ENCODE peak calls at places on chromosomes 4 and X, in four cellular contexts. Z, I, U and X are unnamed samples.

GRCh38 chrX:129787336-129788055 is 7.7 kb downstream of the SASH3 start:
- DNase-seq in Z (no peak), I (no peak), U (no peak), X (no peak)

GRCh38 chr4:145324161-145324560 is 143.8 kb upstream of the OTUD4 start:
- DNase-seq in Z (no peak), I (no peak), U (no peak), X (no peak)

GRCh38 chr4:16225996-16226815 is at the start of gene TAPT1:
- DNase-seq in Z (peak; percentile 48), I (peak; percentile 87), U (peak; percentile 61), X (peak; percentile 79)

GRCh38 chr4:25450491-25450901 is 73.4 kb downstream of the ANAPC4 start:
- DNase-seq in Z (no peak), I (no peak), U (no peak), X (no peak)

GRCh38 chr4:171169396-171169795 is 643.8 kb upstream of the GALNTL6 start:
- DNase-seq in Z (no peak), I (no peak), U (no peak), X (no peak)

GRCh38 chr4:126627255-126627654 is 1005.5 kb upstream of the INTU start:
- DNase-seq in Z (peak; percentile 1), I (no peak), U (no peak), X (no peak)

GRCh38 chr4:4680758-4681157 is 138.9 kb upstream of the STX18 start:
- DNase-seq in Z (no peak), I (no peak), U (no peak), X (no peak)

GRCh38 chrX:66638591-66639500 is at the start of gene EDA2R:
- DNase-seq in Z (peak; percentile 88), I (peak; percentile 13), U (no peak), X (peak; percentile 18)

GRCh38 chr4:20252656-20253271 is 1.1 kb downstream of the SLIT2 start:
- DNase-seq in Z (no peak), I (peak; percentile 11), U (peak; percentile 20), X (peak; percentile 6)

GRCh38 chr4:138522366-138522765 is 280.2 kb upstream of the SLC7A11 start:
- DNase-seq in Z (peak; percentile 10), I (no peak), U (no peak), X (peak; percentile 27)

GRCh38 chrX:41238543-41238942 is 95.4 kb upstream of the DDX3X start:
- DNase-seq in Z (peak; percentile 14), I (no peak), U (no peak), X (no peak)

GRCh38 chr4:5566526-5566925 is 141.8 kb downstream of the EVC2 start:
- DNase-seq in Z (no peak), I (no peak), U (no peak), X (no peak)

GRCh38 chr4:185357220-185357619 is 38.5 kb downstream of the LRP2BP start:
- DNase-seq in Z (no peak), I (no peak), U (no peak), X (no peak)

GRCh38 chr4:88033309-88033708 is 25.9 kb downstream of the PKD2 start:
- DNase-seq in Z (peak; percentile 68), I (peak; percentile 25), U (no peak), X (peak; percentile 79)

GRCh38 chr4:7418131-7418943 is 16.4 kb downstream of the PSAPL1 start:
- DNase-seq in Z (no peak), I (peak; percentile 1), U (no peak), X (no peak)

GRCh38 chrX:12441376-12442128 is 303.3 kb downstream of the FRMPD4 start:
- DNase-seq in Z (no peak), I (no peak), U (no peak), X (no peak)

GRCh38 chrX:40090050-40090804 is 7.5 kb downstream of the BCOR start:
- DNase-seq in Z (no peak), I (peak; percentile 43), U (no peak), X (peak; percentile 25)

GRCh38 chrX:30196322-30196721 is 19.0 kb upstream of the MAGEB2 start:
- DNase-seq in Z (peak; percentile 11), I (no peak), U (no peak), X (peak; percentile 0)

GRCh38 chr4:148330724-148331123 is 111.5 kb downstream of the NR3C2 start:
- DNase-seq in Z (no peak), I (no peak), U (no peak), X (no peak)

GRCh38 chr4:26094911-26095310 is 180.9 kb downstream of the SMIM20 start:
- DNase-seq in Z (no peak), I (no peak), U (no peak), X (no peak)

GRCh38 chr4:185921583-185922555 is 109.9 kb upstream of the SORBS2 start:
- DNase-seq in Z (no peak), I (no peak), U (no peak), X (no peak)

GRCh38 chrX:46216406-46216805 is 328.8 kb downstream of the ZNF674 start:
- DNase-seq in Z (no peak), I (no peak), U (no peak), X (no peak)

GRCh38 chr4:65943076-65943475 is 272.8 kb upstream of the EPHA5 start:
- DNase-seq in Z (peak; percentile 69), I (no peak), U (no peak), X (no peak)

GRCh38 chr4:153232768-153233167 is 28.5 kb downstream of the TRIM2 start:
- DNase-seq in Z (peak; percentile 17), I (peak; percentile 49), U (no peak), X (no peak)

GRCh38 chr4:72567821-72568620 is 1.0 kb downstream of the ADAMTS3 start:
- DNase-seq in Z (peak; percentile 44), I (peak; percentile 32), U (peak; percentile 21), X (peak; percentile 83)
- TF ChIP-seq POLR2A in Z (no peak), I (no peak), U (no peak), X (peak; percentile 58)

GRCh38 chr4:23891064-23891421 is 1.2 kb upstream of the PPARGC1A start:
- DNase-seq in Z (no peak), I (no peak), U (no peak), X (no peak)

GRCh38 chr4:23888421-23889319 is 1.2 kb downstream of the PPARGC1A start:
- DNase-seq in Z (no peak), I (no peak), U (no peak), X (no peak)

GRCh38 chr4:23890369-23891063 is 669 bp upstream of the PPARGC1A start:
- DNase-seq in Z (no peak), I (no peak), U (no peak), X (no peak)

GRCh38 chr4:23889368-23889767 is 479 bp downstream of the PPARGC1A start:
- DNase-seq in Z (no peak), I (no peak), U (no peak), X (no peak)

GRCh38 chr4:23889814-23890269 is at the start of gene PPARGC1A:
- DNase-seq in Z (no peak), I (peak; percentile 81), U (peak; percentile 16), X (no peak)
- TF ChIP-seq POLR2A in Z (no peak), I (peak; percentile 95), U (no peak), X (no peak)

DNA sequence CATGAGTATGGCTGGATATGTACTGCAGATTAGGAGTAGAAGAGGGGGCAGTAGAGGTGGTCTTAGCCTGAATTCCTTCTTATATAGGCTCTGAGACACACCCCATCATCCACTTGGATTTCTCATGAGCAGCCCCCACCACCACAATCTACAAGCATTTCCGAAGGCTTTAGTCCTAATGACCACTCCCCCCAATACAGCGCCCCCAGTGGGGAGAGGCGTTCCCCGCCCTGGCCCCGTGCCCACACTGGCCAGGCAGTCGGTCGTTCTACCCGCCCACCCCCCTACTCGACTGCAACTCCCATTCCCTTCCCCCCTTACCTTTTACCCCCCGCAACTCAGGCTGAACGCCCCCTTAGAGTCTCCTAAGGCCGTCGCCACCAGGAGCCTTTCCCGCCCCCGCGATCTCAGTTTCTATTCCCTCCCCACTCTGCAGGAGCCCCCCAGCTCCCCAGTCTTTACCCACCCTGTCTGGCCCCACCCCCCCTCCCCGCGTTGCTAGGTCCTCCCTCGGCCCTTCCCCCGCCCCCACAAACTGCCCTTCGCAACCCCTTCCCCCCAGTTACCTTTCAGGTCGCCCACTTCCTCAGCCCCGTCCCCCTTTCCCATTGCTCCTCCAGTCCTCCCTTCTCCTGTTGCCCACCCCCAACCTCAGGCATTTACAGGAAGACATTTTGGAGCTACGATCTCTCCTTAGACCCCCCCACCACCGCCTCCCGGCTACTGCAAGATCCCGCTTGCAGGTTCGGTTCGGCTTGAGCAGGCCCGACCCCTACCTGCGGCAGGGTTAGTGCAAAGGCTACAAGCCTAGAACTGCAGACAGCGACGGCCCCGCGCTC is 468 bp downstream of the ZMYM3 start:
- DNase-seq in Z (peak; percentile 29), I (peak; percentile 46), U (no peak), X (peak; percentile 67)
- TF ChIP-seq POLR2A in Z (peak; percentile 37), I (no peak), U (no peak), X (no peak)

GRCh38 chr4:30808266-30808665 is 88.1 kb downstream of the PCDH7 start:
- DNase-seq in Z (no peak), I (no peak), U (no peak), X (no peak)

GRCh38 chr4:30801876-30802275 is 81.7 kb downstream of the PCDH7 start:
- DNase-seq in Z (no peak), I (no peak), U (no peak), X (no peak)

DNA sequence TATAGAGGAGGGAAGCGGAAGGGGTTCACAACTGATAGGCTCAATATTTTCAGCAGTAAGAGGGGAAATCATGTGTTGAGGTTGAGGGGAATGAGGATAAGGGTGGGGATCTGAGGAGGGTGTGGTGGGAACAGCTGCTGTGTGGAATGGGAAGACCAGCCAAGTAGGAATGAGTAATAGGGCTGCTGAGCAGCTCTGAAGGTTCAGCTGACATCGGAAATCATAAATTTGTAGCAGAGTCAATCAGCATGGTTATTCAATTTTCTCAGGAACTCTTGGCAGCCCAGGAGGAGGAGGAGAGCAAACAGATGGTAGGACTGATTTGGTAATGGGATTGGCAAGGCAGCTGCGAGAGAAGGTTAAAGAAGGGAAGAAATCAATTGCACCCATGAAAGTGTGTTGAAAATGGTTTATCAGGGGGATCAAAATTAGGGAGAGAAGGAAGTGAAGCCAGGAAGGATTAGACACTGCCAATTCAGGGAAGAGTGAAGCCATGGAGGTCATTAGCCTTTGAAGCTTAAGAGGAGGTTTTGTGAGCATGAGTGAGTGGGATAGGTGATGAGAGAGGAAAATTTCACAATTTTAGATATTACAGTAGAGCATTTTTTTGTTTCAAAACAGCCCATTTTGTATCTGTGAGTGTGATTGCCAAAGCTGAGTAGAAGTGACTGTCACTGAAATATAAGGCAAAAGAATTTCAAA is 82.6 kb downstream of the PCDH7 start:
- DNase-seq in Z (no peak), I (no peak), U (no peak), X (no peak)
- TF ChIP-seq POLR2A in Z (no peak), I (no peak), U (no peak), X (no peak)

GRCh38 chr4:188550296-188550695 is 411.1 kb downstream of the TRIML1 start:
- DNase-seq in Z (no peak), I (no peak), U (no peak), X (no peak)

GRCh38 chr4:188551156-188551555 is 411.9 kb downstream of the TRIML1 start:
- DNase-seq in Z (no peak), I (no peak), U (no peak), X (no peak)

DNA sequence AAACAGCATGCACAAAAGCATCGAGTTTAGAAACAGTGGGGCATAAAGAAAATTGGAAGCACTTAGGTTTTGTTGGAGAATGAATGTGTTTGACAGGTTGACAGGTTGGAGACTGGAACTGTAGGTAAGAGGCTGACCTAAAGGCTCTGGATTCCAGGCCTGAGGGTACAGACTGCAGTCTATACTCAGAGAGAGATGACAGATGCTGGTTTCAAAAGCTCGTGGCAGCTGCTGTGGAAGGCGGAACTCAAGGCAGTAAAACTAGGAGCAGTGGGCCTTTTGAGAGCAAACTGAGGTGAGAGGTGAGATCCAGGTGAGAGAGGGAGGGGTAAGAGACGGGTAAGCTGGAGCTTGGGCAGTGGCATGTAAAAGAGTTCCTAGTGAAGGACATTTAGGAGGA is 415.2 kb downstream of the TRIML1 start:
- DNase-seq in Z (no peak), I (no peak), U (no peak), X (no peak)
- TF ChIP-seq POLR2A in Z (no peak), I (no peak), U (no peak), X (no peak)

GRCh38 chrX:53422091-53422914 is at the start of the genes RIBC1 and SMC1A:
- DNase-seq in Z (peak; percentile 98), I (peak; percentile 99), U (peak; percentile 84), X (peak; percentile 97)
- TF ChIP-seq POLR2A in Z (peak; percentile 71), I (peak; percentile 65), U (peak; percentile 74), X (peak; percentile 90)